ENCODE peak calls at places on chromosome 6, in seven cellular contexts. One of them, this sample, is unnamed.

GRCh38 chr6:7624781-7625710 is 35.0 kb downstream of the SNRNP48 start:
- DNase-seq in IMR-90: no peak
- DNase-seq in cardiac muscle cell: no peak
- DNase-seq in heart right ventricle: no peak
- DNase-seq in transverse colon: no peak
- DNase-seq in heart left ventricle: no peak
- DNase-seq in pancreas: no peak
- DNase-seq in this sample: no peak

GRCh38 chr6:11197175-11197535 is 35.3 kb downstream of the NEDD9 start:
- DNase-seq in IMR-90: peak; percentile 88
- DNase-seq in cardiac muscle cell: peak; percentile 88
- DNase-seq in heart right ventricle: no peak
- DNase-seq in transverse colon: no peak
- DNase-seq in heart left ventricle: no peak
- DNase-seq in pancreas: no peak
- DNase-seq in this sample: no peak

GRCh38 chr6:121503633-121504032 is 68.2 kb downstream of the GJA1 start:
- DNase-seq in IMR-90: peak; percentile 70
- DNase-seq in cardiac muscle cell: peak; percentile 55
- DNase-seq in heart right ventricle: no peak
- DNase-seq in transverse colon: no peak
- DNase-seq in heart left ventricle: no peak
- DNase-seq in pancreas: no peak
- DNase-seq in this sample: no peak

GRCh38 chr6:31473780-31474725 is 23.9 kb upstream of the MICB start:
- DNase-seq in IMR-90: peak; percentile 46
- DNase-seq in cardiac muscle cell: peak; percentile 43
- DNase-seq in heart right ventricle: no peak
- DNase-seq in transverse colon: no peak
- DNase-seq in heart left ventricle: no peak
- DNase-seq in pancreas: no peak
- DNase-seq in this sample: no peak

GRCh38 chr6:80331522-80331921 is 225.1 kb downstream of the BCKDHB start:
- DNase-seq in IMR-90: no peak
- DNase-seq in cardiac muscle cell: no peak
- DNase-seq in heart right ventricle: no peak
- DNase-seq in transverse colon: no peak
- DNase-seq in heart left ventricle: no peak
- DNase-seq in pancreas: no peak
- DNase-seq in this sample: no peak

GRCh38 chr6:32840604-32841246 is 2.2 kb upstream of the TAP2 start:
- DNase-seq in IMR-90: no peak
- DNase-seq in cardiac muscle cell: no peak
- DNase-seq in heart right ventricle: no peak
- DNase-seq in transverse colon: no peak
- DNase-seq in heart left ventricle: no peak
- DNase-seq in pancreas: no peak
- DNase-seq in this sample: no peak

GRCh38 chr6:24974182-24975171 is 38.7 kb upstream of the RIPOR2 start:
- DNase-seq in IMR-90: no peak
- DNase-seq in cardiac muscle cell: no peak
- DNase-seq in heart right ventricle: no peak
- DNase-seq in transverse colon: no peak
- DNase-seq in heart left ventricle: no peak
- DNase-seq in pancreas: no peak
- DNase-seq in this sample: no peak

GRCh38 chr6:105014448-105014847 is 57.5 kb downstream of the LIN28B start:
- DNase-seq in IMR-90: no peak
- DNase-seq in cardiac muscle cell: no peak
- DNase-seq in heart right ventricle: no peak
- DNase-seq in transverse colon: no peak
- DNase-seq in heart left ventricle: no peak
- DNase-seq in pancreas: no peak
- DNase-seq in this sample: no peak

GRCh38 chr6:72944660-72945059 is 280.6 kb downstream of the KHDC1L start:
- DNase-seq in IMR-90: no peak
- DNase-seq in cardiac muscle cell: no peak
- DNase-seq in heart right ventricle: no peak
- DNase-seq in transverse colon: no peak
- DNase-seq in heart left ventricle: no peak
- DNase-seq in pancreas: no peak
- DNase-seq in this sample: no peak

GRCh38 chr6:103858003-103858402 is 1001.7 kb downstream of the HACE1 start:
- DNase-seq in IMR-90: no peak
- DNase-seq in cardiac muscle cell: no peak
- DNase-seq in heart right ventricle: no peak
- DNase-seq in transverse colon: no peak
- DNase-seq in heart left ventricle: no peak
- DNase-seq in pancreas: no peak
- DNase-seq in this sample: no peak

GRCh38 chr6:118784641-118785164 is 109.2 kb upstream of the ASF1A start:
- DNase-seq in IMR-90: peak; percentile 7
- DNase-seq in cardiac muscle cell: peak; percentile 30
- DNase-seq in heart right ventricle: peak; percentile 30
- DNase-seq in transverse colon: no peak
- DNase-seq in heart left ventricle: peak; percentile 8
- DNase-seq in pancreas: no peak
- DNase-seq in this sample: no peak

GRCh38 chr6:44642345-44642744 is 254.8 kb downstream of the CDC5L start:
- DNase-seq in IMR-90: no peak
- DNase-seq in cardiac muscle cell: no peak
- DNase-seq in heart right ventricle: no peak
- DNase-seq in transverse colon: no peak
- DNase-seq in heart left ventricle: no peak
- DNase-seq in pancreas: no peak
- DNase-seq in this sample: no peak

GRCh38 chr6:98295776-98296175 is 538.6 kb upstream of the POU3F2 start:
- DNase-seq in IMR-90: no peak
- DNase-seq in cardiac muscle cell: no peak
- DNase-seq in heart right ventricle: no peak
- DNase-seq in transverse colon: no peak
- DNase-seq in heart left ventricle: no peak
- DNase-seq in pancreas: no peak
- DNase-seq in this sample: no peak

GRCh38 chr6:132569170-132569569 is 952 bp upstream of the TAAR6 start:
- DNase-seq in IMR-90: no peak
- DNase-seq in cardiac muscle cell: no peak
- DNase-seq in heart right ventricle: no peak
- DNase-seq in transverse colon: no peak
- DNase-seq in heart left ventricle: no peak
- DNase-seq in pancreas: no peak
- DNase-seq in this sample: no peak
- H3K27ac ChIP-seq in IMR-90: no peak overlapping the region
- H3K27ac ChIP-seq in cardiac muscle cell: no peak overlapping the region
- H3K27ac ChIP-seq in heart right ventricle: no peak overlapping the region
- H3K27ac ChIP-seq in transverse colon: no peak overlapping the region
- H3K27ac ChIP-seq in heart left ventricle: no peak overlapping the region
- H3K27ac ChIP-seq in pancreas: no peak overlapping the region
- H3K27ac ChIP-seq in this sample: no peak overlapping the region

DNA sequence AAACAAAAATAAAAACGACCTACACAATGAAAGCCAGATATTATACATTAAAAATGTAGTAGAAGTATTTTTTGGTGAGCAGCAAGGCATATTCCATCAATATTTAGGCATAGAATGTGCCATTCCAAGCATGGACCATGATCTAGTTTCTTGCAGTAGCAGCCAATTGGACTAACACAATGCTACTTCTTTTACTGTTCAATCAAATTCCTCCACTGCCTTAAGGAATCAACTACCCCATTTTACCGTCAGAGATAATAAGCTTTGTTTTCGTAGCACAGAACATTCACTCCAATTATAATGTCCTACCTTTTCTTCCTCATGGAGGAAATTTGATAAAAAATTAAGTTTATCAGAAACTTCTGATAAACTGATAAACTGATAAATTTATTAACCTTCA is 1.3 kb downstream of the LATS1 start:
- DNase-seq in IMR-90: peak; percentile 20
- DNase-seq in cardiac muscle cell: peak; percentile 11
- DNase-seq in heart right ventricle: no peak
- DNase-seq in transverse colon: no peak
- DNase-seq in heart left ventricle: no peak
- DNase-seq in pancreas: no peak
- DNase-seq in this sample: no peak
- H3K4me1 ChIP-seq in IMR-90: peaks cover 2% of the 10 kb centered on the region
- H3K4me1 ChIP-seq in cardiac muscle cell: peaks cover 12% of the 10 kb centered on the region
- H3K4me1 ChIP-seq in heart right ventricle: peaks cover 36% of the 10 kb centered on the region
- H3K4me1 ChIP-seq in transverse colon: peaks cover 4% of the 10 kb centered on the region
- H3K4me1 ChIP-seq in heart left ventricle: peaks cover 27% of the 10 kb centered on the region
- H3K4me1 ChIP-seq in pancreas: peaks cover 7% of the 10 kb centered on the region
- H3K4me1 ChIP-seq in this sample: peaks cover 7% of the 10 kb centered on the region

GRCh38 chr6:168417158-168417557 is 23.8 kb upstream of the SMOC2 start:
- DNase-seq in IMR-90: no peak
- DNase-seq in cardiac muscle cell: peak; percentile 8
- DNase-seq in heart right ventricle: peak; percentile 38
- DNase-seq in transverse colon: no peak
- DNase-seq in heart left ventricle: no peak
- DNase-seq in pancreas: no peak
- DNase-seq in this sample: no peak
- TF ChIP-seq CTCF in IMR-90: no peak
- TF ChIP-seq CTCF in cardiac muscle cell: no peak
- TF ChIP-seq CTCF in heart right ventricle: no peak
- TF ChIP-seq CTCF in transverse colon: no peak
- TF ChIP-seq CTCF in heart left ventricle: no peak
- TF ChIP-seq CTCF in pancreas: no peak
- TF ChIP-seq CTCF in this sample: no peak

DNA sequence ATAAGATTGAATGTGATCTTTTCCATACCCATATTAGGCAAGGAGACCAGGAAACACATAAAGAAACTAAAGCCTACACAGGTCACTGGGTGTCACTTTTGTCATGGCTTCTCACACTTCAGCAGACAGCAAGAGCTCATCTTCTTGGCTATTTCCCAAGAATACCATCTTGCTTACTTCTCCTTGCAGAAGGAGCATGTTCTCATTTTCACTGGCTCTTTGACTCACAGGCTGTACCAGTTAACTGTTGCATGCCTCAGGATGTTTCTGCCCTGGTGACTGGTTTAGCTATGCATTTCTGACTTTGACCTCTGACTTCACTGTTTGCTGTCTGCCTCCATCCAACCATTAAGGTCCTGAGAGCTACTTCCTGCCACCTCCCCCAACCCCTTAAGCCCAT is 40.3 kb upstream of the OGFRL1 start:
- DNase-seq in IMR-90: peak; percentile 75
- DNase-seq in cardiac muscle cell: peak; percentile 44
- DNase-seq in heart right ventricle: no peak
- DNase-seq in transverse colon: no peak
- DNase-seq in heart left ventricle: no peak
- DNase-seq in pancreas: no peak
- DNase-seq in this sample: no peak
- H3K27ac ChIP-seq in IMR-90: peak overlapping the region; percentile 51
- H3K27ac ChIP-seq in cardiac muscle cell: no peak overlapping the region
- H3K27ac ChIP-seq in heart right ventricle: no peak overlapping the region
- H3K27ac ChIP-seq in transverse colon: no peak overlapping the region
- H3K27ac ChIP-seq in heart left ventricle: peak overlapping the region; percentile 10
- H3K27ac ChIP-seq in pancreas: no peak overlapping the region
- H3K27ac ChIP-seq in this sample: peak overlapping the region; percentile 96

GRCh38 chr6:129684323-129684884 is 25.6 kb downstream of the ARHGAP18 start:
- DNase-seq in IMR-90: no peak
- DNase-seq in cardiac muscle cell: no peak
- DNase-seq in heart right ventricle: no peak
- DNase-seq in transverse colon: no peak
- DNase-seq in heart left ventricle: no peak
- DNase-seq in pancreas: no peak
- DNase-seq in this sample: no peak
- H3K4me1 ChIP-seq in IMR-90: peaks cover 27% of the 10 kb centered on the region
- H3K4me1 ChIP-seq in cardiac muscle cell: no peaks in the 10 kb centered on the region
- H3K4me1 ChIP-seq in heart right ventricle: peaks cover 65% of the 10 kb centered on the region
- H3K4me1 ChIP-seq in transverse colon: peaks cover 10% of the 10 kb centered on the region
- H3K4me1 ChIP-seq in heart left ventricle: peaks cover 12% of the 10 kb centered on the region
- H3K4me1 ChIP-seq in pancreas: peaks cover 50% of the 10 kb centered on the region
- H3K4me1 ChIP-seq in this sample: peaks cover 73% of the 10 kb centered on the region